ENCODE peak calls at places on chromosomes 4 and X, in seven cellular contexts. J is Caco-2; Q is fibroblast of mammary gland; X is CD8-positive, alpha-beta T cell; D is GM10248; W is mesothelial cell of epicardium; O is HFF-Myc. K is an unnamed sample.

GRCh38 chrX:24145340-24146186 is 4.0 kb upstream of the ZFX start:
- DNase-seq in J (no peak), W (no peak), D (no peak), O (no peak), X (no peak), Q (peak; percentile 49), K (no peak)

GRCh38 chrX:136745215-136746173 is 35.2 kb downstream of the ARHGEF6 start:
- DNase-seq in J (no peak), Q (no peak), D (no peak), X (no peak), W (no peak), O (no peak), K (no peak)

GRCh38 chr4:1235381-1236102 is 13.4 kb downstream of the CTBP1 start:
- DNase-seq in W (no peak), O (no peak), X (no peak), Q (no peak), D (no peak), J (no peak), K (no peak)

GRCh38 chr4:189021831-189022230 is 882.6 kb downstream of the TRIML1 start:
- DNase-seq in D (no peak), O (peak; percentile 21), W (no peak), J (no peak), X (no peak), Q (peak; percentile 60), K (no peak)

GRCh38 chrX:848366-848765 is 217.8 kb downstream of the SHOX start:
- DNase-seq in X (no peak), J (no peak), W (no peak), D (no peak), O (no peak), Q (no peak), K (no peak)

GRCh38 chr4:93147524-93148212 is 680.9 kb upstream of the ATOH1 start:
- DNase-seq in Q (no peak), X (no peak), D (no peak), W (no peak), J (no peak), O (no peak), K (no peak)

GRCh38 chr4:153154010-153154975 is 50.0 kb upstream of the TRIM2 start:
- DNase-seq in J (no peak), X (no peak), Q (peak; percentile 44), O (no peak), D (no peak), W (no peak), K (no peak)

GRCh38 chr4:70280567-70280966 is 38.2 kb downstream of the CSN3 start:
- DNase-seq in D (no peak), J (no peak), X (no peak), W (no peak), O (no peak), Q (no peak), K (no peak)

GRCh38 chr4:118997601-118998000 is 108.9 kb downstream of the SYNPO2 start:
- DNase-seq in J (no peak), O (no peak), D (no peak), W (no peak), Q (peak; percentile 5), X (no peak), K (no peak)

GRCh38 chr4:25937801-25938200 is 23.8 kb downstream of the SMIM20 start:
- DNase-seq in O (no peak), X (no peak), J (no peak), W (no peak), D (no peak), Q (peak; percentile 64), K (no peak)

GRCh38 chrX:48890296-48890925 is 7.2 kb downstream of the TIMM17B start:
- DNase-seq in Q (no peak), D (no peak), O (no peak), W (no peak), J (no peak), X (no peak), K (no peak)

GRCh38 chr4:28557755-28558154 is 1697.1 kb downstream of the STIM2 start:
- DNase-seq in J (no peak), X (no peak), Q (peak; percentile 88), W (no peak), O (no peak), D (no peak), K (no peak)

GRCh38 chrX:28888421-28888820 is 301.2 kb downstream of the IL1RAPL1 start:
- DNase-seq in J (no peak), W (no peak), D (no peak), O (no peak), Q (no peak), X (no peak), K (no peak)

GRCh38 chrX:140712413-140713173 is 3.0 kb downstream of the LINC00632 start:
- DNase-seq in X (peak; percentile 0), Q (no peak), J (peak; percentile 26), W (peak; percentile 82), D (no peak), O (peak; percentile 2), K (no peak)

GRCh38 chr4:1242506-1243450 is 6.2 kb downstream of the CTBP1 start:
- DNase-seq in Q (no peak), X (no peak), O (no peak), D (no peak), J (peak; percentile 26), W (no peak), K (no peak)

GRCh38 chr4:36321176-36321575 is 39.8 kb downstream of the DTHD1 start:
- DNase-seq in W (no peak), D (no peak), X (no peak), Q (no peak), O (no peak), J (no peak), K (no peak)

GRCh38 chrX:85365370-85365995 is 14.0 kb downstream of the POF1B start:
- DNase-seq in X (no peak), W (no peak), J (no peak), Q (no peak), D (no peak), O (no peak), K (no peak)

GRCh38 chr4:123941306-123941705 is 544.7 kb downstream of the SPRY1 start:
- DNase-seq in J (no peak), O (no peak), X (no peak), Q (peak; percentile 30), W (no peak), D (no peak), K (no peak)

GRCh38 chr4:87704000-87704399 is 53.9 kb downstream of the DMP1 start:
- DNase-seq in J (no peak), D (no peak), X (no peak), Q (no peak), O (no peak), W (no peak), K (no peak)
- TF ChIP-seq CTCF in J (no peak), D (no peak), X (no peak), Q (no peak), O (no peak), W (no peak), K (no peak)

DNA sequence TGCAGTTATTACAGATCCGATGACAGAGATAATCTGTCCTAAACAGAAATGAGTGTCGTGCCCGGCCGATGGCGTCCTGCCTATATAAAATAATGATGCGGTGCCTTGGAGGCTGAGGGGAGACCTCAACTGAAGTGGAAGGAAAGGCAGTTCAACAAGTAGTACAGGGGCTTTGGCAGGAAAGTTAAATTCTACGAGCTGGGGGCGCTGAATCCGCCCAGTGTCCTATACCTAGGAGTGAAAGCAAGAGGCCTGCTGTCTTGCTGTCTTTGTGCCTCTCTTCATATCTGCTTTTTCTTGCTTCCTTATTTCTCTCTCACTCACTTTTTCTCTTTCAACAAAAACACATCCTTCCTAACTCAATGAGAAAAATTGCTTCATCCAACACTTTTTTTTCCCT is 82.2 kb upstream of the PRPS2 start:
- DNase-seq in W (no peak), Q (no peak), D (no peak), J (no peak), X (no peak), O (no peak), K (no peak)
- TF ChIP-seq CTCF in W (no peak), Q (no peak), D (no peak), J (peak; percentile 19), X (no peak), O (peak; percentile 3), K (peak; percentile 24)

GRCh38 chrX:18353931-18354368 is 538 bp downstream of the SCML2 start:
- DNase-seq in Q (no peak), O (no peak), W (peak; percentile 25), D (no peak), X (no peak), J (peak; percentile 41), K (no peak)
- TF ChIP-seq CTCF in Q (no peak), O (no peak), W (no peak), D (no peak), X (no peak), J (peak; percentile 8), K (peak; percentile 62)

GRCh38 chr4:7156273-7157139 is 35.8 kb upstream of the SORCS2 start:
- DNase-seq in W (no peak), O (no peak), D (no peak), X (no peak), Q (peak; percentile 27), J (peak; percentile 25), K (peak; percentile 75)
- TF ChIP-seq CTCF in W (peak; percentile 63), O (peak; percentile 62), D (no peak), X (no peak), Q (peak; percentile 61), J (no peak), K (peak; percentile 76)

GRCh38 chrX:4435905-4436304 is 722.5 kb upstream of the PRKX start:
- DNase-seq in J (no peak), D (no peak), O (no peak), X (no peak), Q (no peak), W (no peak), K (no peak)
- TF ChIP-seq CTCF in J (no peak), D (no peak), O (no peak), X (no peak), Q (no peak), W (no peak), K (no peak)

GRCh38 chr4:9762823-9763475 is 18.5 kb upstream of the DRD5 start:
- DNase-seq in O (peak; percentile 22), D (peak; percentile 73), Q (peak; percentile 64), J (peak; percentile 63), X (no peak), W (no peak), K (no peak)

GRCh38 chr4:9764155-9764696 is 17.2 kb upstream of the DRD5 start:
- DNase-seq in J (no peak), D (no peak), Q (no peak), X (no peak), O (no peak), W (no peak), K (no peak)

GRCh38 chr4:9771069-9771468 is 10.4 kb upstream of the DRD5 start:
- DNase-seq in X (no peak), O (no peak), D (no peak), W (no peak), J (no peak), Q (no peak), K (no peak)

GRCh38 chr4:9765091-9765490 is 16.3 kb upstream of the DRD5 start:
- DNase-seq in Q (peak; percentile 2), D (peak; percentile 32), X (no peak), W (no peak), J (no peak), O (no peak), K (no peak)
- TF ChIP-seq CTCF in Q (peak; percentile 19), D (peak; percentile 23), X (no peak), W (no peak), J (peak; percentile 4), O (peak; percentile 20), K (peak; percentile 54)

GRCh38 chr4:127995776-127996175 is 30.6 kb downstream of the ABHD18 start:
- DNase-seq in W (no peak), D (no peak), X (no peak), O (peak; percentile 24), Q (peak; percentile 21), J (no peak), K (no peak)

GRCh38 chr4:127993150-127993549 is 27.9 kb downstream of the ABHD18 start:
- DNase-seq in X (no peak), O (no peak), Q (no peak), D (no peak), J (no peak), W (no peak), K (no peak)

GRCh38 chr4:127997534-127998388 is 32.6 kb downstream of the ABHD18 start:
- DNase-seq in W (no peak), D (peak; percentile 56), Q (peak; percentile 57), X (no peak), J (no peak), O (no peak), K (no peak)
- TF ChIP-seq CTCF in W (no peak), D (peak; percentile 40), Q (no peak), X (no peak), J (no peak), O (no peak), K (peak; percentile 33)